ENCODE peak calls at places on chromosomes 13 and 19, in five cellular contexts. U, S, D, V and F are unnamed samples.
A peak's percentile ranks its signal among the peaks of the same experiment; 100 is the strongest.

GRCh38 chr13:70623260-70623659 is 515.0 kb upstream of the KLHL1 start:
- DNase-seq in U (no peak), S (no peak), D (no peak), V (no peak), F (no peak)

GRCh38 chr19:16330368-16330801 is 5.8 kb downstream of the KLF2 start:
- DNase-seq in U (peak; percentile 63), S (peak; percentile 97), D (peak; percentile 82), V (no peak), F (peak; percentile 80)

GRCh38 chr19:11979527-11979926 is 14.7 kb downstream of the ZNF763 start:
- DNase-seq in U (no peak), S (no peak), D (no peak), V (no peak), F (no peak)

GRCh38 chr19:49988433-49988832 is 27.5 kb upstream of the SIGLEC11 start:
- DNase-seq in U (no peak), S (no peak), D (no peak), V (no peak), F (no peak)

GRCh38 chr13:112184851-112185371 is 118.0 kb downstream of the SOX1 start:
- DNase-seq in U (no peak), S (no peak), D (no peak), V (no peak), F (no peak)

GRCh38 chr19:30245401-30246039 is 126.7 kb upstream of the ZNF536 start:
- DNase-seq in U (no peak), S (no peak), D (no peak), V (no peak), F (no peak)

GRCh38 chr13:42377640-42378382 is 105.9 kb downstream of the AKAP11 start:
- DNase-seq in U (no peak), S (peak; percentile 55), D (no peak), V (no peak), F (peak; percentile 34)

GRCh38 chr19:56167064-56167578 is 8.7 kb upstream of the GALP start:
- DNase-seq in U (no peak), S (no peak), D (no peak), V (peak; percentile 74), F (no peak)

GRCh38 chr13:90696254-90696653 is 651.2 kb upstream of the MIR17HG start:
- DNase-seq in U (no peak), S (no peak), D (no peak), V (no peak), F (no peak)

GRCh38 chr13:110524484-110525254 is 36.9 kb downstream of the RAB20 start:
- DNase-seq in U (peak; percentile 86), S (peak; percentile 56), D (no peak), V (no peak), F (no peak)

GRCh38 chr13:40026174-40026585 is 370.7 kb downstream of the COG6 start:
- DNase-seq in U (no peak), S (peak; percentile 68), D (peak; percentile 15), V (no peak), F (peak; percentile 76)